ENCODE peak calls at places on chromosomes 13 and 19, in nine cellular contexts. L is mucosa of gallbladder; Y is aorta; V is sigmoid colon; Q is ascending aorta; X is stimulated activated CD4-positive, alpha-beta T cell treated with anti-CD3 and anti-CD28 coated beads, Interleukin-1b, Interleukin-23, amount 100 ng/mL, for 24 hours; R is SK-N-DZ; K is frontal cortex; P is Right ventricle myocardium superior. T is an unnamed sample.

GRCh38 chr13:110116072-110116487 is 190.9 kb downstream of the COL4A1 start:
- DNase-seq in P (peak; percentile 77), K (no peak), Y (peak; percentile 69), L (peak; percentile 59), Q (no peak), V (peak; percentile 79), R (peak; percentile 55), X (peak; percentile 12), T (peak; percentile 34)

GRCh38 chr19:3655402-3656072 is 28.9 kb upstream of the CACTIN start:
- DNase-seq in X (no peak), Q (no peak), K (peak; percentile 65), L (no peak), Y (no peak), V (no peak), R (no peak), P (no peak), T (peak; percentile 89)

GRCh38 chr13:49935171-49936084 is 712 bp downstream of the SPRYD7 start:
- DNase-seq in K (no peak), R (peak; percentile 67), Y (no peak), L (peak; percentile 29), X (peak; percentile 13), V (peak; percentile 71), Q (no peak), P (peak; percentile 62), T (peak; percentile 72)

GRCh38 chr19:6639439-6639838 is 30.5 kb downstream of the TNFSF14 start:
- DNase-seq in Q (no peak), L (no peak), P (no peak), K (no peak), Y (no peak), X (no peak), R (no peak), V (no peak), T (no peak)

GRCh38 chr13:77563110-77563509 is 27.6 kb downstream of the SCEL start:
- DNase-seq in Y (no peak), P (no peak), X (no peak), K (no peak), R (no peak), V (no peak), L (no peak), Q (no peak), T (no peak)

GRCh38 chr19:41792513-41793413 is 3.6 kb upstream of the CEACAM3 start:
- DNase-seq in P (peak; percentile 70), Y (peak; percentile 57), K (no peak), V (no peak), L (peak; percentile 34), X (peak; percentile 36), R (no peak), Q (no peak), T (peak; percentile 71)

GRCh38 chr13:91922969-91923592 is 524.7 kb downstream of the GPC5 start:
- DNase-seq in Y (no peak), P (no peak), X (no peak), L (no peak), R (no peak), Q (no peak), K (no peak), V (no peak), T (peak; percentile 64)

GRCh38 chr13:39777527-39778061 is 122.1 kb downstream of the COG6 start:
- DNase-seq in L (no peak), Q (no peak), Y (no peak), R (no peak), V (no peak), P (no peak), K (no peak), X (no peak), T (peak; percentile 58)

GRCh38 chr19:33734913-33735312 is 61.8 kb upstream of the KCTD15 start:
- DNase-seq in Q (no peak), R (no peak), Y (no peak), K (no peak), X (no peak), V (no peak), P (no peak), L (peak; percentile 15), T (no peak)

GRCh38 chr13:30097089-30097488 is 210.3 kb downstream of the KATNAL1 start:
- DNase-seq in Y (no peak), X (no peak), K (no peak), Q (no peak), L (no peak), P (no peak), V (no peak), R (no peak), T (no peak)

GRCh38 chr19:35847911-35848310 is 4.4 kb downstream of the NPHS1 start:
- DNase-seq in X (no peak), L (no peak), V (no peak), K (no peak), P (no peak), Q (no peak), Y (no peak), R (no peak), T (no peak)

GRCh38 chr13:42137856-42138537 is 89.5 kb downstream of the DGKH start:
- DNase-seq in P (no peak), K (no peak), V (no peak), L (no peak), R (no peak), Y (no peak), X (no peak), Q (no peak), T (no peak)

GRCh38 chr19:32022044-32022945 is 323.1 kb upstream of the ZNF507 start:
- DNase-seq in X (no peak), K (no peak), R (no peak), Y (no peak), Q (no peak), P (no peak), L (peak; percentile 13), V (no peak), T (no peak)

GRCh38 chr13:90717451-90717936 is 630.0 kb upstream of the MIR17HG start:
- DNase-seq in V (no peak), L (no peak), X (no peak), Y (no peak), K (no peak), Q (no peak), P (no peak), R (no peak), T (no peak)

GRCh38 chr13:113455384-113455783 is 2.1 kb upstream of the ADPRHL1 start:
- DNase-seq in Q (no peak), Y (no peak), R (no peak), X (no peak), K (no peak), P (no peak), L (no peak), V (no peak), T (no peak)

GRCh38 chr19:7550987-7551761 is 15.7 kb downstream of the PNPLA6 start:
- DNase-seq in Y (peak; percentile 65), K (peak; percentile 80), P (peak; percentile 73), Q (no peak), R (peak; percentile 61), X (no peak), V (peak; percentile 90), L (peak; percentile 77), T (peak; percentile 78)

GRCh38 chr13:88602786-88603777 is 931.9 kb downstream of the SLITRK5 start:
- DNase-seq in X (no peak), V (no peak), L (no peak), Q (no peak), P (no peak), R (no peak), Y (no peak), K (no peak), T (peak; percentile 75)